ENCODE peak calls at places on chromosomes 12 and 14, in eight cellular contexts. G, D, X, N, V, H, C and O are unnamed samples.

GRCh38 chr12:124025661-124026060 is 52.6 kb downstream of the ZNF664 start:
- DNase-seq in G (no peak), X (no peak), C (no peak), H (no peak), D (no peak), N (no peak), V (no peak), O (no peak)

GRCh38 chr12:25976289-25976688 is 17.8 kb downstream of the RASSF8 start:
- DNase-seq in H (no peak), N (no peak), D (no peak), X (no peak), G (no peak), C (no peak), V (no peak), O (no peak)

GRCh38 chr12:53481957-53482586 is 17.2 kb downstream of the MAP3K12 start:
- DNase-seq in V (no peak), X (no peak), D (peak; percentile 49), G (peak; percentile 68), C (no peak), N (no peak), H (no peak), O (no peak)

GRCh38 chr12:114163766-114164165 is 197.6 kb upstream of the RBM19 start:
- DNase-seq in N (no peak), X (no peak), H (no peak), C (no peak), G (no peak), D (peak; percentile 38), V (peak; percentile 3), O (no peak)

GRCh38 chr12:59131462-59131861 is 211.2 kb upstream of the LRIG3 start:
- DNase-seq in C (no peak), D (no peak), X (no peak), V (no peak), H (no peak), G (no peak), N (no peak), O (no peak)

GRCh38 chr14:75439989-75440388 is 12.2 kb downstream of the JDP2 start:
- DNase-seq in G (no peak), V (no peak), C (no peak), D (no peak), H (no peak), N (peak; percentile 50), X (no peak), O (no peak)

GRCh38 chr12:92899388-92900001 is 29.6 kb downstream of the EEA1 start:
- DNase-seq in H (no peak), X (peak; percentile 34), C (no peak), D (peak; percentile 85), N (peak; percentile 59), V (no peak), G (peak; percentile 94), O (no peak)

GRCh38 chr12:94636462-94637085 is 13.8 kb downstream of the TMCC3 start:
- DNase-seq in H (no peak), V (no peak), X (no peak), D (no peak), G (no peak), C (no peak), N (no peak), O (no peak)

GRCh38 chr12:92570056-92570753 is 132.6 kb upstream of the PLEKHG7 start:
- DNase-seq in V (peak; percentile 84), C (peak; percentile 63), H (peak; percentile 93), G (peak; percentile 75), X (peak; percentile 61), D (peak; percentile 67), N (peak; percentile 64), O (peak; percentile 43)

GRCh38 chr12:66502911-66503310 is 176.0 kb downstream of the GRIP1 start:
- DNase-seq in N (no peak), X (no peak), V (no peak), G (no peak), C (no peak), H (no peak), D (no peak), O (no peak)

GRCh38 chr12:132131952-132132351 is 12.2 kb downstream of the DDX51 start:
- DNase-seq in N (no peak), X (no peak), G (peak; percentile 36), H (no peak), D (no peak), V (no peak), C (no peak), O (no peak)

GRCh38 chr12:94705656-94706055 is 55.3 kb upstream of the TMCC3 start:
- DNase-seq in G (no peak), X (no peak), D (no peak), V (no peak), C (no peak), H (no peak), N (no peak), O (no peak)

GRCh38 chr14:95722525-95723190 is 8.7 kb upstream of the TCL1A start:
- DNase-seq in D (no peak), H (no peak), N (no peak), G (no peak), X (no peak), V (no peak), C (peak; percentile 4), O (no peak)

GRCh38 chr12:111664961-111665865 is 20.5 kb downstream of the BRAP start:
- DNase-seq in D (no peak), G (no peak), H (no peak), N (no peak), C (no peak), V (no peak), X (no peak), O (no peak)

GRCh38 chr14:56025191-56025590 is 93.0 kb upstream of the PELI2 start:
- DNase-seq in N (no peak), H (no peak), C (no peak), V (no peak), D (no peak), G (no peak), X (peak; percentile 54), O (no peak)

GRCh38 chr14:56027421-56027820 is 90.8 kb upstream of the PELI2 start:
- DNase-seq in D (no peak), G (no peak), X (no peak), N (no peak), C (no peak), V (no peak), H (no peak), O (no peak)

GRCh38 chr14:56027916-56028637 is 90.1 kb upstream of the PELI2 start:
- DNase-seq in X (no peak), G (no peak), N (no peak), C (no peak), V (no peak), D (no peak), H (no peak), O (no peak)

DNA sequence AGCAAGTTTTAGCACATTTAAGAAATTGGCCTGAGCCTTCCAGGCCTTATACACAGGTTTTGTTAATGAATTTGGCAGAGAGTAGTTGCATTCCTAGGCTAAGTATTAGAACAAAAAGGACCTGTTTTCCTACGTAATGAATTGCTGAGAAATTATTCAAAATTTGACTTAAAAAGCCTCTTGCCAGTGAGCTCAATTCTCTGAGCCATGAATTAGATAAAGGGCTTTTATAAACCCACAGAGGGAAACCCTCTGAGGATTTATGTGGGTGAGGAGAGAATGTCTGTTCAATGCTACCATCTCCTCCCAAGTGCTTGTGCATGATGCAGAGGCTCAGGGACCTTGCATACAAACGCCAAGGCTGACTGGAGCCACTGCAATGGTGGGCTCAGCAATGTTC is 94.5 kb upstream of the PELI2 start:
- DNase-seq in G (no peak), C (no peak), X (no peak), N (no peak), D (no peak), V (no peak), H (no peak), O (no peak)
- TF ChIP-seq EP300 in G (no peak), C (no peak), X (no peak), N (no peak), D (no peak), V (no peak), H (no peak), O (no peak)

GRCh38 chr12:21818627-21819026 is 44.1 kb upstream of the KCNJ8 start:
- DNase-seq in V (no peak), C (no peak), X (no peak), N (no peak), D (no peak), G (no peak), H (no peak), O (no peak)
- TF ChIP-seq POLR2AphosphoS5 in V (no peak), C (no peak), X (no peak), N (no peak), D (no peak), G (no peak), H (no peak), O (no peak)

GRCh38 chr12:47777151-47777550 is 4.1 kb downstream of the SLC48A1 start:
- DNase-seq in H (no peak), G (no peak), V (no peak), X (no peak), N (no peak), C (no peak), D (no peak), O (no peak)

GRCh38 chr12:47776471-47777143 is 3.6 kb downstream of the SLC48A1 start:
- DNase-seq in H (no peak), D (no peak), C (no peak), V (peak; percentile 66), N (no peak), G (peak; percentile 67), X (no peak), O (no peak)

GRCh38 chr12:47779301-47779942 is 6.4 kb downstream of the SLC48A1 start:
- DNase-seq in V (peak; percentile 92), G (peak; percentile 94), H (peak; percentile 53), D (peak; percentile 69), C (peak; percentile 99), X (peak; percentile 92), N (peak; percentile 91), O (peak; percentile 91)

GRCh38 chr12:47778842-47779241 is 5.8 kb downstream of the SLC48A1 start:
- DNase-seq in D (no peak), H (no peak), G (peak; percentile 73), V (no peak), N (no peak), X (no peak), C (no peak), O (no peak)

DNA sequence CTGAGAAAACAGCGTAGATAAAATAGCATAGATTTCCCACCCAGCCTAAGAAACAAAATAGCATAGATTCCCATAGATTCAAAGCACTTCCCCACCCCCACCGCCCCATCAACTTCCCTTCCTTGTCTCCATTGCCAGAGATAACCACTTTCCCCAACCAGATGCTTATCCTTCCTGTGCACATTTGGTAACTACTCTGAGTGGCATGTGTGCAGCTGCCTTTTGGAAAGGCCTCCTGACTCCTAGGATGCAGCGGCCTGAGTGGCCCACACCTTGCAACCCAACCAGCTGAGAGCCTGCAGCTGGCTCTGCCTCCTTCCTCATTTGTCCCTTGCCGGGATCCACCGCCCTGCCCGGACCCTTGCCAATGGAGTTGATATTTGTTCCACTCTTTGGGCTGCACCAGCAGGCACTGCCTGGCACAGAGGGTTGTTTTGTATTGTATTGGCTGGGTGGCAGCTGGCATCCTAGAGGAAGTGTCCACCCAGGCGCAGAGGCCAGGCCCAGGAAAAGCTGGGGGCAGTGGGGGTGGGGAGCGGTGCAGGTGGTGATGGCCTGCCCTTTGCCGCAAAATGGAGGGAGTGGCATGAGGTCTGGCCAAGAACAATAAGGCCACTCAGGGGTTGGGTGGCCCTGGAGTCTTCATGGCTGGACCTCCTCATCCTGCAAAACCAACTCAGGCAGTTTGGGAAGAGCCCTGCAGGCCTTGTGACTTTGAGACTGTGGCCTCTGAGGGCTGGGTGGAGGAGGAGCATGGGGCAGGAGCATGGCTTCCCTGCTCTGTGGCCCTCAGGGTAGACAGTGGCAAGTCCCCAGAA is 4.9 kb downstream of the SLC48A1 start:
- DNase-seq in H (no peak), X (peak; percentile 67), G (peak; percentile 80), C (no peak), V (peak; percentile 89), D (no peak), N (no peak), O (no peak)
- H3K4me1 ChIP-seq in H (peaks cover 17% of the 10 kb centered on the region), X (peaks cover 68% of the 10 kb centered on the region), G (no peaks in the 10 kb centered on the region), C (peaks cover 10% of the 10 kb centered on the region), V (peaks cover 49% of the 10 kb centered on the region), D (peaks cover 31% of the 10 kb centered on the region), N (peaks cover 35% of the 10 kb centered on the region), O (peaks cover 64% of the 10 kb centered on the region)

GRCh38 chr14:45362505-45362904 is 109.5 kb upstream of the MIS18BP1 start:
- DNase-seq in X (no peak), N (no peak), D (no peak), G (no peak), H (no peak), C (no peak), V (no peak), O (no peak)
- TF ChIP-seq EP300 in X (no peak), N (no peak), D (no peak), G (no peak), H (no peak), C (no peak), V (no peak), O (no peak)